ENCODE peak calls at places on chromosomes 7 and 10, in nine cellular contexts. U is IMR-90, S is astrocyte, H is heart right ventricle, I is brain microvascular endothelial cell, E is adrenal gland, P is foreskin fibroblast, L is A549, W is prostate gland. Q is an unnamed sample.

GRCh38 chr10:12501324-12501723 is 152.0 kb downstream of the CAMK1D start:
- DNase-seq in W (no peak), L (no peak), I (no peak), U (no peak), S (no peak), P (no peak), H (no peak), E (no peak), Q (no peak)

GRCh38 chr7:79420464-79420863 is 33.0 kb downstream of the MAGI2 start:
- DNase-seq in E (peak), S (peak), W (no peak), L (peak), H (no peak), I (peak), U (peak), P (peak), Q (peak)

GRCh38 chr10:598415-599170 is 90.9 kb downstream of the DIP2C start:
- DNase-seq in I (peak), L (no peak), P (peak), S (peak), H (no peak), U (peak), W (no peak), E (no peak), Q (peak)

GRCh38 chr10:132508497-132509443 is 28.8 kb upstream of the INPP5A start:
- DNase-seq in U (no peak), P (peak), L (peak), W (no peak), I (no peak), H (peak), E (peak), S (no peak), Q (no peak)

GRCh38 chr7:43568529-43568928 is 14.4 kb upstream of the STK17A start:
- DNase-seq in E (no peak), I (peak), U (no peak), H (no peak), S (peak), W (no peak), L (no peak), P (peak), Q (peak)

GRCh38 chr7:74627699-74628411 is 29.7 kb upstream of the GTF2I start:
- DNase-seq in S (no peak), H (peak), W (peak), I (no peak), L (no peak), E (peak), P (peak), U (peak), Q (peak)

GRCh38 chr7:140669352-140669751 is 3.4 kb upstream of the ADCK2 start:
- DNase-seq in I (no peak), W (no peak), E (no peak), P (no peak), S (no peak), L (no peak), H (no peak), U (no peak), Q (no peak)

GRCh38 chr7:115008465-115009114 is 86.7 kb downstream of the MDFIC start:
- DNase-seq in L (no peak), H (peak), U (peak), I (peak), W (no peak), P (peak), E (peak), S (peak), Q (peak)

GRCh38 chr7:132666786-132667185 is 90.5 kb upstream of the PLXNA4 start:
- DNase-seq in S (no peak), L (no peak), P (peak), W (no peak), E (no peak), H (no peak), I (no peak), U (no peak), Q (no peak)

GRCh38 chr7:53350241-53350640 is 314.8 kb downstream of the POM121L12 start:
- DNase-seq in H (no peak), U (no peak), E (peak), L (peak), S (no peak), W (no peak), P (no peak), I (no peak), Q (no peak)
- TF ChIP-seq CTCF in H (peak), U (no peak), E (peak), L (no peak), S (peak), W (no peak), P (no peak), I (peak), Q (no peak)

GRCh38 chr7:129765352-129765751 is 153.8 kb downstream of the NRF1 start:
- DNase-seq in P (no peak), L (no peak), H (no peak), I (no peak), E (no peak), U (no peak), S (no peak), W (no peak), Q (no peak)

GRCh38 chr7:129768614-129769399 is 157.3 kb downstream of the NRF1 start:
- DNase-seq in L (no peak), I (no peak), S (no peak), E (no peak), W (no peak), H (no peak), U (no peak), P (no peak), Q (no peak)

GRCh38 chr7:129762387-129762969 is 151.0 kb downstream of the NRF1 start:
- DNase-seq in P (no peak), S (no peak), H (no peak), L (no peak), E (no peak), I (no peak), U (no peak), W (no peak), Q (no peak)

GRCh38 chr7:129767120-129768011 is 155.8 kb downstream of the NRF1 start:
- DNase-seq in L (no peak), W (no peak), P (no peak), H (no peak), E (no peak), S (no peak), U (no peak), I (no peak), Q (no peak)

GRCh38 chr7:129764685-129765084 is 153.2 kb downstream of the NRF1 start:
- DNase-seq in S (no peak), H (no peak), W (no peak), U (no peak), P (no peak), I (no peak), L (no peak), E (no peak), Q (no peak)
- TF ChIP-seq CTCF in S (no peak), H (no peak), W (no peak), U (no peak), P (no peak), I (no peak), L (no peak), E (no peak), Q (no peak)

GRCh38 chr10:78258303-78259030 is 224.8 kb downstream of the RPS24 start:
- DNase-seq in I (no peak), L (peak), S (no peak), H (no peak), U (no peak), W (no peak), E (no peak), P (no peak), Q (no peak)
- TF ChIP-seq CTCF in I (no peak), L (no peak), S (no peak), H (no peak), U (no peak), W (no peak), E (no peak), P (no peak), Q (no peak)

GRCh38 chr10:5582736-5583135 is 58.0 kb downstream of the CALML3 start:
- DNase-seq in P (no peak), L (no peak), H (no peak), I (no peak), S (no peak), E (no peak), U (no peak), W (no peak), Q (no peak)
- TF ChIP-seq CTCF in P (no peak), L (no peak), H (no peak), I (peak), S (no peak), E (no peak), U (no peak), W (no peak), Q (peak)

DNA sequence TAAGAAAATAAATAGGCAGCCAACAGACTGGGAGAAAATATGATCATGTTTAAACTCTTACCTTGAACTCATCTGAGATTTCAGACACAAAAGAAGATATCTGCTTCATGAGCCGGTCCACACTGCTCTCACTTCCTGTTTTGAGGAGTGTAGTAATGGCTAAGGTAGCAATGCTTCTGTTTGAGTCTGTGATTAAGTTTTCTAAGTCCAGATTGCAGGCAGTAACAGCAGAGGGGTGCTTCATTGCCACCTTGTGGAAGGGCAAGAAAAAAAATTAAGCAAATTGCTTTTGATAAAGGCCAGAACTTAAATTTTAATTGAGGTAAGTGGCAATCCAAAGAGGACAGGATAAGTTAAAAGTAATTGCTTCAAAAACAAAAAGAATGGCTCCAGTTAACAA is 69.1 kb downstream of the MEST start:
- DNase-seq in U (peak), L (peak), W (no peak), H (no peak), E (no peak), P (peak), S (peak), I (no peak), Q (peak)
- TF ChIP-seq CTCF in U (peak), L (peak), W (peak), H (peak), E (no peak), P (peak), S (no peak), I (peak), Q (peak)

Q was measured in fibroblast of pulmonary artery.